ENCODE peak calls at places on chromosome 22, in four cellular contexts. One of them, this sample, is unnamed.

GRCh38 chr22:27668828-27669797 is 132.4 kb downstream of the MN1 start:
- DNase-seq in A549: peak
- DNase-seq in sigmoid colon: no peak
- DNase-seq in upper lobe of left lung: peak
- DNase-seq in this sample: no peak

GRCh38 chr22:27881404-27881803 is 37.7 kb downstream of the PITPNB start:
- DNase-seq in A549: no peak
- DNase-seq in sigmoid colon: peak
- DNase-seq in upper lobe of left lung: no peak
- DNase-seq in this sample: peak

GRCh38 chr22:20807315-20807752 is 33.4 kb downstream of the SERPIND1 start:
- DNase-seq in A549: peak
- DNase-seq in sigmoid colon: no peak
- DNase-seq in upper lobe of left lung: no peak
- DNase-seq in this sample: no peak

GRCh38 chr22:35838849-35839646 is 121.4 kb downstream of the APOL5 start:
- DNase-seq in A549: no peak
- DNase-seq in sigmoid colon: peak
- DNase-seq in upper lobe of left lung: no peak
- DNase-seq in this sample: no peak

GRCh38 chr22:45314054-45314721 is 4.5 kb downstream of the FAM118A start:
- DNase-seq in A549: no peak
- DNase-seq in sigmoid colon: no peak
- DNase-seq in upper lobe of left lung: no peak
- DNase-seq in this sample: no peak

GRCh38 chr22:45785458-45785857 is 113.8 kb downstream of the ATXN10 start:
- DNase-seq in A549: peak
- DNase-seq in sigmoid colon: no peak
- DNase-seq in upper lobe of left lung: peak
- DNase-seq in this sample: no peak

GRCh38 chr22:17281026-17281809 is 62.0 kb upstream of the ADA2 start:
- DNase-seq in A549: no peak
- DNase-seq in sigmoid colon: peak
- DNase-seq in upper lobe of left lung: no peak
- DNase-seq in this sample: no peak

GRCh38 chr22:21044931-21045584 is 688 bp upstream of the LRRC74B start:
- DNase-seq in A549: no peak
- DNase-seq in sigmoid colon: no peak
- DNase-seq in upper lobe of left lung: no peak
- DNase-seq in this sample: no peak

GRCh38 chr22:45897736-45898135 is 79.2 kb downstream of the WNT7B start:
- DNase-seq in A549: no peak
- DNase-seq in sigmoid colon: no peak
- DNase-seq in upper lobe of left lung: no peak
- DNase-seq in this sample: no peak

GRCh38 chr22:46444390-46444854 is 93.0 kb downstream of the CELSR1 start:
- DNase-seq in A549: no peak
- DNase-seq in sigmoid colon: no peak
- DNase-seq in upper lobe of left lung: peak
- DNase-seq in this sample: peak

GRCh38 chr22:29044657-29045176 is 16.9 kb downstream of the C22orf31 start:
- DNase-seq in A549: no peak
- DNase-seq in sigmoid colon: no peak
- DNase-seq in upper lobe of left lung: no peak
- DNase-seq in this sample: no peak

DNA sequence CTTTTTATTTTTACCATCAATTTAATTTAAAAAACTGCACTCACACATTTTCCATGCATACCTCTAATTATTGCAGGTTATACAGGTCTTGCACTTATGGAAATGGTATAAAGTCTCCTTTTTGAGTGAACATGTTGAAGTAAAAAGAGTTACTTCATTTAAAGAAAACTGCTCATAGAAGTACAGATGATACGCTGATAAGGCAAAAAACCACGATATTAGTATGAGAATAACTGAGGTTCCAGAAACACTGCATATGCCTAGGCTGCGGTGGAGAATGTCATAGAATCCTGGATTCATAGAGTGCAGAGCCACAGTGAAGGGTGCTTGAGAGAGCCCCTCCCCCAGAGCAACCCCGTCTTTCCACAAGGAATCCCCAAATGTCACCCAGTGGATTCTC is 175.8 kb downstream of the BCR start:
- DNase-seq in A549: no peak
- DNase-seq in sigmoid colon: no peak
- DNase-seq in upper lobe of left lung: no peak
- DNase-seq in this sample: no peak
- H3K27ac ChIP-seq in A549: no peak
- H3K27ac ChIP-seq in sigmoid colon: no peak
- H3K27ac ChIP-seq in upper lobe of left lung: no peak
- H3K27ac ChIP-seq in this sample: no peak

DNA sequence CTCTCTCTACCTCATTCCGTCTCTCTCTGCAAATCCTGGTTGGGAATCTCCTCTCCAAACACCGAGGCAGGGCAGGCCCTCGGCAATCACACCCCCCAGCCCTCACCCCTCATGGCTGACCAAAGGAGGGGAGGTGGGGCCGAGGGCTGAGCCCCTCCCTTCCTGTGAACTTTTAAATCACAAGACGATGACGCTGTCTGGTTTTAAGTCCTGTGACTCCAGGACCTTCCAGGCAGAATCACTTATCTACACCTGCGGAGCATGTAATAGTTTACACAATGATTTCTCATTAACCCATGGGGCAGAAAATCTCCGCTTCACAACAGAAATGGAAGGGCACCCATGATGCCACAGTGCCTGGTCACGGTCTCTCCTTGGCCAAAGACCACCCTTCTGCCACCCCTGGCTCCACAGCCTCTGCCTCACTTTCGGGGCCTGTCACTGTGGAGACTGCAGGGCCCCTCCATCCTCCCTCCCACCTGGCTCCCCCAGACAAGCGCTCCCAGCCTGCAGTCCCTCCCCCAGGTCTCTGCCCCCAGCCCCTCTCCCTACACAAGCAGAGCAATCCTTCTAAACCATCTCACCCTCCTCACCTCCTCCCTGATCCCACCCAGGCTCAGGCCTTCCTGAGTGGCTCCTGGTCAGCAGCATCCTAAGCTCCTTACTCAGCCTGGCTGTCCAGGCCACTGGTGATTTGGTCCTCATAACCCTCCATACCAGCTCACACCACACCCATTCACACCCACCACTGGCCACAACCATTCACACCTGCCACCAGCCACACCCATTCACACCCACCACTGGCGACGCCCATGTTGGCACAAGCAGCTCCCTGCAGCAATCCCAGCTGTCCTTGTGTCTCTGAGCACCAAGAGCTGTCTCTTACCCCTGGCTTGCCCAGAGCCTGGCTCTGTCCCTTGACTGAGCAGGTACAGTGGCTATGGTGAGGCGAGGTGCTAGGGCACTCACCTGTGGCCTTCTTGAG is 30.7 kb upstream of the ARFGAP3 start:
- DNase-seq in A549: no peak
- DNase-seq in sigmoid colon: no peak
- DNase-seq in upper lobe of left lung: peak
- DNase-seq in this sample: peak
- TF ChIP-seq POLR2A in A549: no peak
- TF ChIP-seq POLR2A in sigmoid colon: no peak
- TF ChIP-seq POLR2A in upper lobe of left lung: no peak
- TF ChIP-seq POLR2A in this sample: no peak

DNA sequence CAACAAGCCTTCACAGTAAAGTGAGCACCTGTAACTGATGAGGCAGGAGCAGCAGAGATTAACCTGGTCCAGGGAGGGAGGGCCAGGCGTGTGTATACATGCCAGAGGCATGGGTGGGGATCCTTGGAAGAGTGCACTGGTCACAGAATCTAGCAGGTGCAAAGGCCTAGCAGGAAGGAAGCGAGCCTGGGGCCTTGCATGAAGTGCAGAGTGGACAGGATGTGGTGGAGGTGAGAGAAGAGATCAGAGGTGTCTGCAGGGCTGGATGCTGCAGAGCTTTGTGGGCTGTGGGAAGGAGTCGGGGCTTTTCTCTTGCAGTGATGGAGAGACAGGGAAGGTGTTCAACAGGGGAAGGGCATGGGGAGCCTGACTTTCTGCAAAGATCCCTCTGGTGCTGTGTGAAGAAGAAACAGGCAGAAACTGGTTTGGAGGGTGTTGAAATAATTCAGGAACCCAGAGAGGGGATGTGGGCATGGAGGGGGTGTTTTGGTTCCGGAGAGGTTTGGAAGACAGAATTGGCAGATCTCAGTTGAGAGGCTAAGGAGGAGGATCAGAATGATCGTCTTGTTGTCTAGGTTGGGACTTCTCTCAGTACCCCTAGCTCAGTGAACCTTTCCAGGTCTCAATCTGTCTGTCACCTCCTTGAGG is 2.6 kb upstream of the TPST2 start:
- DNase-seq in A549: no peak
- DNase-seq in sigmoid colon: no peak
- DNase-seq in upper lobe of left lung: peak
- DNase-seq in this sample: peak
- TF ChIP-seq EP300 in A549: no peak
- TF ChIP-seq EP300 in sigmoid colon: no peak
- TF ChIP-seq EP300 in upper lobe of left lung: no peak
- TF ChIP-seq EP300 in this sample: no peak

DNA sequence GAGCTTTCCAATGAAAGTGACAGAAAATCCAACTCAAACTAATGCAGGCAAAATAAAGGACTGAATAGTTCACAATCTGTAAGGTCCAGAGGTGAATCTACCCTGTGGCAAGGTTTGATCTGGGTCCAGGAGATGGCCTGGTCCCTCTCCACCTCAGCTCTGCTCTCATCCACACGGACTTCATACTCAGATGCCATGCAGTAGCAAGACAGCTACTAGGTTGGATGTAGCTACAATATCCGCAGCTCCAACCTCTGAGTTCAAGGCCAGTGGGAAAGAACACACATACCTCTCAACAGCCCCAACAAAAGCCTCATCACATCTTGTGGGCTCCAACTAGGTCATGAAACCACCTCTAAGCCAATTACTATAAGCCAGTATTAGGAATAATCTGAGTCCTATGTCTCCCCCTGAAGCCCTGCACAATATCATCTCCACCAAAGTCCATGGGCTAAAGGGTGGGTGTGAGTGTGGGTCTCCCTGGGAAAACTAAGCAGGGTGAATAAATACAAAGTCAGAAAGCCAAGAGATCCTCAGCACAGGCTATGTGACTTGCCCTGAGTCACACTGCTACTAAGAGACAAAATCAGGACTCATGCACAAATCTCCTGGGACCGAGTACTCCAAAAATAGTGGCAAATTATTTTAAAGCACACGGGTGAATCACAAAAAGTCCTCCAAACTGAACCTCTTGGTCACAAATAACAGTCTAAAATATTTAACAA is 78.8 kb downstream of the LARGE1 start:
- DNase-seq in A549: no peak
- DNase-seq in sigmoid colon: no peak
- DNase-seq in upper lobe of left lung: no peak
- DNase-seq in this sample: no peak
- H3K27ac ChIP-seq in A549: no peak
- H3K27ac ChIP-seq in sigmoid colon: no peak
- H3K27ac ChIP-seq in upper lobe of left lung: no peak
- H3K27ac ChIP-seq in this sample: no peak

GRCh38 chr22:37203354-37204044 is 8.8 kb downstream of the SSTR3 start:
- DNase-seq in A549: no peak
- DNase-seq in sigmoid colon: peak
- DNase-seq in upper lobe of left lung: no peak
- DNase-seq in this sample: no peak

GRCh38 chr22:37206841-37207821 is 5.1 kb downstream of the SSTR3 start:
- DNase-seq in A549: no peak
- DNase-seq in sigmoid colon: peak
- DNase-seq in upper lobe of left lung: no peak
- DNase-seq in this sample: no peak

GRCh38 chr22:37206118-37206840 is 6.0 kb downstream of the SSTR3 start:
- DNase-seq in A549: no peak
- DNase-seq in sigmoid colon: peak
- DNase-seq in upper lobe of left lung: no peak
- DNase-seq in this sample: no peak

GRCh38 chr22:37204045-37204655 is 8.1 kb downstream of the SSTR3 start:
- DNase-seq in A549: no peak
- DNase-seq in sigmoid colon: peak
- DNase-seq in upper lobe of left lung: no peak
- DNase-seq in this sample: no peak

GRCh38 chr22:37205046-37205445 is 7.2 kb downstream of the SSTR3 start:
- DNase-seq in A549: no peak
- DNase-seq in sigmoid colon: no peak
- DNase-seq in upper lobe of left lung: no peak
- DNase-seq in this sample: no peak
- TF ChIP-seq POLR2A in A549: no peak
- TF ChIP-seq POLR2A in sigmoid colon: no peak
- TF ChIP-seq POLR2A in upper lobe of left lung: no peak
- TF ChIP-seq POLR2A in this sample: no peak

GRCh38 chr22:39997939-39998726 is 3.4 kb downstream of the FAM83F start:
- DNase-seq in A549: peak
- DNase-seq in sigmoid colon: no peak
- DNase-seq in upper lobe of left lung: no peak
- DNase-seq in this sample: peak

GRCh38 chr22:40001104-40001503 is 6.3 kb downstream of the FAM83F start:
- DNase-seq in A549: no peak
- DNase-seq in sigmoid colon: no peak
- DNase-seq in upper lobe of left lung: no peak
- DNase-seq in this sample: no peak

GRCh38 chr22:40000171-40000570 is 5.4 kb downstream of the FAM83F start:
- DNase-seq in A549: no peak
- DNase-seq in sigmoid colon: no peak
- DNase-seq in upper lobe of left lung: no peak
- DNase-seq in this sample: no peak

GRCh38 chr22:39997421-39997820 is 2.7 kb downstream of the FAM83F start:
- DNase-seq in A549: no peak
- DNase-seq in sigmoid colon: no peak
- DNase-seq in upper lobe of left lung: no peak
- DNase-seq in this sample: no peak

DNA sequence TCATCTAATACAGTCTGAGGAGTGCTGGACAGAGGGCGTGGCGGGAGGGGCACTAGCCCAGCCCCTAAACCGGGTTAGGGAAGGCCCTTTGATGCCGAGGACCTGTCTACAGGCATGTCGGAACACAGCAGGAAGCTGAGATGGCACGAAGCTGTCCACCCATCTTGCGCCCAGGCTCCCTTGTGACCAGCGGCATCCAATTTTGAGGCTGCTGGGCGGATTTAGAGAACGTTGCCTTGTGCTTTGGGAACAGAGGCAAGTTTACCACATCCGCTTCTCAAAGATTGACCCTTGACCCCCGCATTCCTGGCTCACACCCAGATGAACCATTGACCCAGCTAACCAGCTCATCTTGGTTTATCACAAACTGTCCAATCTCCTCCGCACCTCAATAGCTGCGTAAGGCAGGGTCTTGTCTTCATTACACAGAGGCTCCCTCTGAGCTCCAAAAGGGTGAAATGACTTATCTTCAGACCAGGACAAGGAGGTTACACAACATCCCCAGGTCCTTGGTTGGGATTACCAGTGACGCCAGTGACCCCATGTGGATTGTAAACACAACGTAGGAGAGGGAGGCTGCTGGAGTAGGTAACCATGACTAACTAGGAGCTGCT is 4.5 kb downstream of the FAM83F start:
- DNase-seq in A549: peak
- DNase-seq in sigmoid colon: no peak
- DNase-seq in upper lobe of left lung: no peak
- DNase-seq in this sample: no peak
- TF ChIP-seq EP300 in A549: no peak
- TF ChIP-seq EP300 in sigmoid colon: no peak
- TF ChIP-seq EP300 in upper lobe of left lung: no peak
- TF ChIP-seq EP300 in this sample: no peak